ENCODE peak calls at places on chromosomes 1 and 21, in five cellular contexts. S, V, X, C and D are unnamed samples.
A peak's percentile ranks its signal among the peaks of the same experiment; 100 is the strongest.

GRCh38 chr1:3467096-3468036 is 12.9 kb downstream of the ARHGEF16 start:
- DNase-seq in V (no peak), C (no peak), S (no peak), X (no peak), D (no peak)

GRCh38 chr1:240706150-240706904 is 94.4 kb upstream of the GREM2 start:
- DNase-seq in X (no peak), C (no peak), V (no peak), S (no peak), D (no peak)

GRCh38 chr1:156150107-156151000 is 3.0 kb upstream of the SEMA4A start:
- DNase-seq in X (no peak), C (no peak), S (no peak), V (no peak), D (no peak)

GRCh38 chr1:119367332-119368124 is 1.1 kb upstream of the HAO2 start:
- DNase-seq in V (no peak), X (no peak), C (no peak), S (peak; percentile 40), D (no peak)

GRCh38 chr1:201411292-201411691 is 10.2 kb downstream of the TNNI1 start:
- DNase-seq in X (no peak), V (no peak), S (no peak), C (no peak), D (no peak)

GRCh38 chr1:172893146-172893841 is 157.4 kb downstream of the TNFSF18 start:
- DNase-seq in S (no peak), C (no peak), V (no peak), X (no peak), D (no peak)

GRCh38 chr1:165898837-165899236 is 71.4 kb downstream of the UCK2 start:
- DNase-seq in V (no peak), X (no peak), S (peak; percentile 91), C (no peak), D (no peak)

GRCh38 chr1:156797212-156797871 is 19.3 kb downstream of the SH2D2A start:
- DNase-seq in V (no peak), X (peak; percentile 50), S (no peak), C (peak; percentile 36), D (peak; percentile 36)

GRCh38 chr21:44267655-44268142 is 6.0 kb upstream of the DNMT3L start:
- DNase-seq in X (peak; percentile 28), C (no peak), V (no peak), S (no peak), D (no peak)

GRCh38 chr1:193566735-193567134 is 380.3 kb upstream of the B3GALT2 start:
- DNase-seq in C (no peak), S (no peak), X (no peak), V (no peak), D (no peak)

GRCh38 chr1:114173704-114174103 is 20.0 kb upstream of the SYT6 start:
- DNase-seq in S (no peak), X (no peak), V (no peak), C (no peak), D (no peak)

GRCh38 chr1:12353981-12354380 is 124.2 kb downstream of the VPS13D start:
- DNase-seq in C (no peak), X (no peak), S (no peak), V (no peak), D (no peak)

GRCh38 chr1:31498376-31499040 is 77.8 kb upstream of the TINAGL1 start:
- DNase-seq in V (no peak), C (no peak), S (no peak), X (no peak), D (no peak)